ENCODE peak calls at places on chromosome 11, in seven cellular contexts. One of them, this sample, is unnamed. For H3K4me1, the result is how much of the 10 kb centered on the place peaks cover.

GRCh38 chr11:1746516-1746931 is 3.9 kb downstream of the IFITM10 start:
- DNase-seq in aorta: peak
- DNase-seq in psoas muscle: peak
- DNase-seq in IMR-90: no peak
- DNase-seq in GM23248: no peak
- DNase-seq in adipocyte: no peak
- DNase-seq in A549: no peak
- DNase-seq in this sample: no peak

GRCh38 chr11:114135737-114136151 is 76.2 kb downstream of the ZBTB16 start:
- DNase-seq in aorta: no peak
- DNase-seq in psoas muscle: no peak
- DNase-seq in IMR-90: no peak
- DNase-seq in GM23248: peak
- DNase-seq in adipocyte: peak
- DNase-seq in A549: no peak
- DNase-seq in this sample: no peak

GRCh38 chr11:44566559-44566949 is 1.1 kb downstream of the CD82 start:
- DNase-seq in aorta: peak
- DNase-seq in psoas muscle: no peak
- DNase-seq in IMR-90: no peak
- DNase-seq in GM23248: no peak
- DNase-seq in adipocyte: no peak
- DNase-seq in A549: no peak
- DNase-seq in this sample: no peak

GRCh38 chr11:117273550-117274289 is 17.4 kb upstream of the BACE1-AS start:
- DNase-seq in aorta: no peak
- DNase-seq in psoas muscle: no peak
- DNase-seq in IMR-90: peak
- DNase-seq in GM23248: peak
- DNase-seq in adipocyte: peak
- DNase-seq in A549: peak
- DNase-seq in this sample: no peak

GRCh38 chr11:12802418-12803085 is 128.3 kb downstream of the TEAD1 start:
- DNase-seq in aorta: no peak
- DNase-seq in psoas muscle: no peak
- DNase-seq in IMR-90: peak
- DNase-seq in GM23248: peak
- DNase-seq in adipocyte: peak
- DNase-seq in A549: peak
- DNase-seq in this sample: peak

GRCh38 chr11:68412593-68413475 is 47.7 kb upstream of the PPP6R3 start:
- DNase-seq in aorta: no peak
- DNase-seq in psoas muscle: peak
- DNase-seq in IMR-90: peak
- DNase-seq in GM23248: peak
- DNase-seq in adipocyte: no peak
- DNase-seq in A549: no peak
- DNase-seq in this sample: peak

GRCh38 chr11:69221086-69221485 is 65.4 kb downstream of the SMIM38 start:
- DNase-seq in aorta: no peak
- DNase-seq in psoas muscle: no peak
- DNase-seq in IMR-90: no peak
- DNase-seq in GM23248: no peak
- DNase-seq in adipocyte: no peak
- DNase-seq in A549: no peak
- DNase-seq in this sample: no peak

GRCh38 chr11:102226702-102227101 is 90.6 kb upstream of the BIRC3 start:
- DNase-seq in aorta: no peak
- DNase-seq in psoas muscle: no peak
- DNase-seq in IMR-90: peak
- DNase-seq in GM23248: peak
- DNase-seq in adipocyte: peak
- DNase-seq in A549: no peak
- DNase-seq in this sample: peak

GRCh38 chr11:78379039-78379670 is 38.5 kb downstream of the GAB2 start:
- DNase-seq in aorta: no peak
- DNase-seq in psoas muscle: no peak
- DNase-seq in IMR-90: peak
- DNase-seq in GM23248: peak
- DNase-seq in adipocyte: no peak
- DNase-seq in A549: no peak
- DNase-seq in this sample: no peak

GRCh38 chr11:132405728-132406127 is 1035.3 kb downstream of the NTM start:
- DNase-seq in aorta: no peak
- DNase-seq in psoas muscle: no peak
- DNase-seq in IMR-90: no peak
- DNase-seq in GM23248: peak
- DNase-seq in adipocyte: no peak
- DNase-seq in A549: no peak
- DNase-seq in this sample: no peak

GRCh38 chr11:113591122-113591521 is 115.0 kb downstream of the TMPRSS5 start:
- DNase-seq in aorta: no peak
- DNase-seq in psoas muscle: no peak
- DNase-seq in IMR-90: no peak
- DNase-seq in GM23248: no peak
- DNase-seq in adipocyte: no peak
- DNase-seq in A549: no peak
- DNase-seq in this sample: no peak

GRCh38 chr11:35516361-35516760 is 9.1 kb downstream of the PAMR1 start:
- DNase-seq in aorta: no peak
- DNase-seq in psoas muscle: no peak
- DNase-seq in IMR-90: no peak
- DNase-seq in GM23248: no peak
- DNase-seq in adipocyte: no peak
- DNase-seq in A549: no peak
- DNase-seq in this sample: peak

GRCh38 chr11:3203221-3204043 is 15.2 kb downstream of the MRGPRG start:
- DNase-seq in aorta: peak
- DNase-seq in psoas muscle: peak
- DNase-seq in IMR-90: no peak
- DNase-seq in GM23248: peak
- DNase-seq in adipocyte: peak
- DNase-seq in A549: peak
- DNase-seq in this sample: no peak

GRCh38 chr11:69000831-69001245 is 12.2 kb downstream of the MRGPRF start:
- DNase-seq in aorta: peak
- DNase-seq in psoas muscle: peak
- DNase-seq in IMR-90: peak
- DNase-seq in GM23248: peak
- DNase-seq in adipocyte: peak
- DNase-seq in A549: peak
- DNase-seq in this sample: peak

GRCh38 chr11:72631806-72632731 is 42.2 kb downstream of the PDE2A start:
- DNase-seq in aorta: no peak
- DNase-seq in psoas muscle: peak
- DNase-seq in IMR-90: no peak
- DNase-seq in GM23248: no peak
- DNase-seq in adipocyte: no peak
- DNase-seq in A549: no peak
- DNase-seq in this sample: no peak

GRCh38 chr11:72626637-72626936 is 47.6 kb downstream of the PDE2A start:
- DNase-seq in aorta: no peak
- DNase-seq in psoas muscle: no peak
- DNase-seq in IMR-90: no peak
- DNase-seq in GM23248: no peak
- DNase-seq in adipocyte: no peak
- DNase-seq in A549: no peak
- DNase-seq in this sample: no peak

GRCh38 chr11:72627594-72628281 is 46.5 kb downstream of the PDE2A start:
- DNase-seq in aorta: no peak
- DNase-seq in psoas muscle: no peak
- DNase-seq in IMR-90: no peak
- DNase-seq in GM23248: no peak
- DNase-seq in adipocyte: no peak
- DNase-seq in A549: no peak
- DNase-seq in this sample: no peak

GRCh38 chr11:72630104-72630852 is 43.9 kb downstream of the PDE2A start:
- DNase-seq in aorta: no peak
- DNase-seq in psoas muscle: no peak
- DNase-seq in IMR-90: no peak
- DNase-seq in GM23248: no peak
- DNase-seq in adipocyte: no peak
- DNase-seq in A549: no peak
- DNase-seq in this sample: no peak

GRCh38 chr11:72629266-72629665 is 45.0 kb downstream of the PDE2A start:
- DNase-seq in aorta: no peak
- DNase-seq in psoas muscle: peak
- DNase-seq in IMR-90: no peak
- DNase-seq in GM23248: peak
- DNase-seq in adipocyte: no peak
- DNase-seq in A549: no peak
- DNase-seq in this sample: no peak
- H3K4me1 ChIP-seq in aorta: under half
- H3K4me1 ChIP-seq in psoas muscle: under half
- H3K4me1 ChIP-seq in IMR-90: under half
- H3K4me1 ChIP-seq in GM23248: under half
- H3K4me1 ChIP-seq in adipocyte: under half
- H3K4me1 ChIP-seq in A549: under half
- H3K4me1 ChIP-seq in this sample: under half

DNA sequence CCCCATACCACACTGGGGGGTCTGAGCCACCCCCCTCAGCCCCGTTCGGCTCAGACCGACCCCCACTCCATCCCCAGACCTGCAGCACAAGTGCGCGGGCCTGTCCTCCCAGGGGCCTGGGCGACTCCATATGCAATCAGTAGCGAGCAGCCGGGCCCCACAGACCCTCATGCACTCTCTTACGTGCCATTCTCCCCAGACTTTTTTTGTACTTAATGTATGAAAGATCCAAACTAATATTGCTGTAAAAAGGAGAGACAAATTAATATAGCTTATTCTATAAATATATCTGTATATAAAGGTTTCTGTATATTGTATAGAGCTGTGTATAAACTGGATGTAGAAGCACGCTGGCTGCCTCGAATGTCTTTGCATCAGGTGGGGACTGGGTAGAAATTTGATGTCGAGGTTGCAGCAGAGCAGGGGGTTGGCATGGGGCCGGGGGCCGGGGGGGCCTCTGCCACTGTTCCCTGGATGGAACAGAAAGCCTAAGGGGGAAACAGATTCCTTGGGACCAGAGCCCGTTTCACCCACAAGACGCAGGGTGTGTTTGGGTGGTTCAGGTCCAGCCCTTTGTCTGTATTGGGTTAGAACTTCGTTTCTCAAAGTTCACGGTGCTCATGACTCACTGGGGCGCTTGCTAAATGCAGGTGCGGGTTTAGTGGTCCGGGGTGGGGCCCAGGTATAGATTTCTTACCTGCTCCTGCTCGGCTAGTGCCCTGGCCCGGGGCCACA is 5.6 kb upstream of the MYRF start:
- DNase-seq in aorta: no peak
- DNase-seq in psoas muscle: no peak
- DNase-seq in IMR-90: no peak
- DNase-seq in GM23248: no peak
- DNase-seq in adipocyte: no peak
- DNase-seq in A549: no peak
- DNase-seq in this sample: no peak
- H3K4me1 ChIP-seq in aorta: under half
- H3K4me1 ChIP-seq in psoas muscle: under half
- H3K4me1 ChIP-seq in IMR-90: under half
- H3K4me1 ChIP-seq in GM23248: under half
- H3K4me1 ChIP-seq in adipocyte: under half
- H3K4me1 ChIP-seq in A549: under half
- H3K4me1 ChIP-seq in this sample: under half

GRCh38 chr11:16745950-16746349 is 7.5 kb downstream of the C11orf58 start:
- DNase-seq in aorta: no peak
- DNase-seq in psoas muscle: no peak
- DNase-seq in IMR-90: no peak
- DNase-seq in GM23248: no peak
- DNase-seq in adipocyte: no peak
- DNase-seq in A549: no peak
- DNase-seq in this sample: no peak

GRCh38 chr11:16739326-16739875 is 954 bp downstream of the C11orf58 start:
- DNase-seq in aorta: no peak
- DNase-seq in psoas muscle: no peak
- DNase-seq in IMR-90: peak
- DNase-seq in GM23248: peak
- DNase-seq in adipocyte: peak
- DNase-seq in A549: peak
- DNase-seq in this sample: no peak

GRCh38 chr11:16741473-16741872 is 3.0 kb downstream of the C11orf58 start:
- DNase-seq in aorta: no peak
- DNase-seq in psoas muscle: peak
- DNase-seq in IMR-90: no peak
- DNase-seq in GM23248: no peak
- DNase-seq in adipocyte: no peak
- DNase-seq in A549: peak
- DNase-seq in this sample: no peak

GRCh38 chr11:16743478-16743877 is 5.0 kb downstream of the C11orf58 start:
- DNase-seq in aorta: no peak
- DNase-seq in psoas muscle: no peak
- DNase-seq in IMR-90: no peak
- DNase-seq in GM23248: no peak
- DNase-seq in adipocyte: no peak
- DNase-seq in A549: no peak
- DNase-seq in this sample: no peak

DNA sequence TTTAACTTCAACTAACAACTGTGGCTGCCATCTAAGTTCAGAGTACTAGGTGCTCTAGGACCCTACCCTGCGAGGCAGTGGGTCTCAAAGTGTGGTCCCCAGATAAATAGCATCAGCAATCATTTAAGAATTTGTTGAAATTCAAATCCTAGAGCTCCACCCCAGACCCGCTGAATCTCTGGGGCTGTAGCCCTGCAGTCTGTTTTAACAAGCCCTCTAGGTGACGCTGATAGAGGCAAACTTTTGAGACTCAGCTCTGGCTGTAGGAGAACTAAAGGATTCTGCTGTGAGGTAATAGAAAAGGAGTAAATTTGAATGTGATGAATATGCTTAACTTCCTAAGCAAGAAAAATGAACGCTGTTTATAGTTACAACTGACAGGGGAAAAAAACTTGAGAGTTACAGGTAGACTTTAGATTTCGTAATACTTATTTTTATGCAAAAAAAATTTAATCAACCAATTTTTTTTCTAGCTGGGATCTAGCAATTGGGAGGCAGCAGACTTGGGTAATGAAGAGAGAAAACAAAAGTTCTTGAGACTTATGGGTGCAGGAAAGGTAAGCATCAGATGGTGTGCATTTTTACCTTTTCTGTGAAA is 5.8 kb downstream of the C11orf58 start:
- DNase-seq in aorta: no peak
- DNase-seq in psoas muscle: no peak
- DNase-seq in IMR-90: no peak
- DNase-seq in GM23248: no peak
- DNase-seq in adipocyte: no peak
- DNase-seq in A549: no peak
- DNase-seq in this sample: no peak
- H3K4me1 ChIP-seq in aorta: under half
- H3K4me1 ChIP-seq in psoas muscle: half or more
- H3K4me1 ChIP-seq in IMR-90: under half
- H3K4me1 ChIP-seq in GM23248: under half
- H3K4me1 ChIP-seq in adipocyte: under half
- H3K4me1 ChIP-seq in A549: under half
- H3K4me1 ChIP-seq in this sample: under half

GRCh38 chr11:130906616-130907015 is 9.7 kb downstream of the SNX19 start:
- DNase-seq in aorta: no peak
- DNase-seq in psoas muscle: no peak
- DNase-seq in IMR-90: no peak
- DNase-seq in GM23248: no peak
- DNase-seq in adipocyte: no peak
- DNase-seq in A549: no peak
- DNase-seq in this sample: no peak
- H3K4me1 ChIP-seq in aorta: under half
- H3K4me1 ChIP-seq in psoas muscle: under half
- H3K4me1 ChIP-seq in IMR-90: under half
- H3K4me1 ChIP-seq in GM23248: under half
- H3K4me1 ChIP-seq in adipocyte: under half
- H3K4me1 ChIP-seq in A549: under half
- H3K4me1 ChIP-seq in this sample: under half